ENCODE peak calls at places on chromosomes 4 and X, in four cellular contexts. X, V, F and Q are unnamed samples. For H3K36me3, the result is how much of the 10 kb centered on the place peaks cover.

GRCh38 chr4:71266090-71266794 is 72.6 kb upstream of the SLC4A4 start:
- DNase-seq in F (no peak), X (no peak), V (peak), Q (no peak)

GRCh38 chrX:53659039-53659438 is 27.5 kb downstream of the HUWE1 start:
- DNase-seq in F (no peak), V (no peak), X (no peak), Q (no peak)

GRCh38 chr4:59838236-59838635 is 1361.9 kb upstream of the ADGRL3 start:
- DNase-seq in F (no peak), V (no peak), X (no peak), Q (peak)

GRCh38 chr4:124711469-124712416 is 789 bp downstream of the ANKRD50 start:
- DNase-seq in V (peak), X (peak), F (peak), Q (peak)

GRCh38 chr4:138243369-138243768 is 1.2 kb upstream of the SLC7A11 start:
- DNase-seq in V (peak), F (no peak), X (no peak), Q (no peak)

GRCh38 chrX:32195611-32196010 is 1015.7 kb downstream of the DMD start:
- DNase-seq in V (no peak), X (no peak), F (no peak), Q (no peak)

GRCh38 chrX:82127228-82128123 is 925.6 kb downstream of the SH3BGRL start:
- DNase-seq in V (no peak), X (no peak), F (no peak), Q (no peak)

GRCh38 chr4:110071466-110071865 is 126.9 kb downstream of the ELOVL6 start:
- DNase-seq in X (no peak), V (no peak), F (peak), Q (peak)

GRCh38 chrX:71935542-71935941 is 24.9 kb downstream of the NHSL2 start:
- DNase-seq in V (no peak), F (peak), X (peak), Q (peak)

GRCh38 chr4:86032476-86033022 is 327.3 kb downstream of the MAPK10 start:
- DNase-seq in F (no peak), V (peak), X (no peak), Q (no peak)

GRCh38 chrX:148928803-148929202 is 428.4 kb downstream of the AFF2 start:
- DNase-seq in V (peak), X (no peak), F (no peak), Q (no peak)

GRCh38 chr4:111712093-111712677 is 433.1 kb upstream of the FAM241A start:
- DNase-seq in X (no peak), F (no peak), V (no peak), Q (no peak)

GRCh38 chr4:133402616-133403015 is 253.5 kb downstream of the PCDH10 start:
- DNase-seq in V (peak), F (peak), X (no peak), Q (no peak)

GRCh38 chrX:44012484-44013096 is 39.4 kb upstream of the NDP start:
- DNase-seq in F (no peak), X (no peak), V (peak), Q (no peak)

GRCh38 chr4:71222661-71223060 is 116.2 kb upstream of the SLC4A4 start:
- DNase-seq in F (no peak), X (no peak), V (peak), Q (no peak)

GRCh38 chr4:176791591-176792347 is 953 bp downstream of the VEGFC start:
- DNase-seq in X (peak), V (peak), F (peak), Q (peak)

GRCh38 chr4:15317246-15317645 is 110.6 kb upstream of the C1QTNF7 start:
- DNase-seq in F (no peak), X (no peak), V (no peak), Q (no peak)

GRCh38 chr4:169345207-169345788 is 74.5 kb upstream of the SH3RF1 start:
- DNase-seq in V (peak), F (no peak), X (no peak), Q (no peak)

GRCh38 chr4:29311231-29311630 is 1408.9 kb upstream of the PCDH7 start:
- DNase-seq in F (no peak), V (peak), X (no peak), Q (no peak)

GRCh38 chr4:82357640-82358039 is 16.2 kb downstream of the HNRNPD start:
- DNase-seq in X (no peak), V (no peak), F (no peak), Q (no peak)

GRCh38 chr4:156931267-156931666 is 40.3 kb downstream of the PDGFC start:
- DNase-seq in X (no peak), F (no peak), V (peak), Q (no peak)

GRCh38 chr4:40731792-40732245 is 17.9 kb upstream of the NSUN7 start:
- DNase-seq in V (no peak), F (no peak), X (no peak), Q (no peak)

GRCh38 chr4:25842229-25842840 is 20.5 kb downstream of the SEL1L3 start:
- DNase-seq in F (peak), X (no peak), V (no peak), Q (peak)

GRCh38 chr4:28469886-28470285 is 1609.2 kb downstream of the STIM2 start:
- DNase-seq in V (peak), F (no peak), X (no peak), Q (no peak)

GRCh38 chr4:88097301-88097700 is 61.1 kb downstream of the ABCG2 start:
- DNase-seq in X (no peak), V (no peak), F (no peak), Q (no peak)

GRCh38 chr4:139483000-139483399 is 29.1 kb downstream of the RAB33B start:
- DNase-seq in V (no peak), X (no peak), F (no peak), Q (no peak)

DNA sequence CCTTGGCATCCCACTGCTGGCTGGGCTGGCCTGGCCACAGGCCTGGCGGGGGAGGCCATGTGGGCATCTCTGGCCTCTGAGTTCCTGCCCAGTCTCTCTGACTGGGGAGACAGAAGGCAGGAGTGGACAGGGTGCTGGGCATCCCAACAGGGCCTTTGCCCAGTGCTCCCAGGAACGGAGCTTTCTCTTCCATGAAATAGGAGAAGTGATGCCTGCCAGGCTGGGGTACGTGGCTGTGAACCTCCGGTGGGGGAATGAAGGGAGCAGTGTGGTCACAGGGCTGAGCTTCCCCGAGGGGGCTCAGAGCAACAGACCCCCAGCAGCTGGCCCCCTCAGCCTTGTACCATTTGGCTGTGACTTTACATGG is 40.4 kb upstream of the HMX1 start:
- DNase-seq in V (no peak), F (no peak), X (no peak), Q (no peak)
- H3K4me2 ChIP-seq in V (no peak), F (no peak), X (no peak), Q (no peak)

DNA sequence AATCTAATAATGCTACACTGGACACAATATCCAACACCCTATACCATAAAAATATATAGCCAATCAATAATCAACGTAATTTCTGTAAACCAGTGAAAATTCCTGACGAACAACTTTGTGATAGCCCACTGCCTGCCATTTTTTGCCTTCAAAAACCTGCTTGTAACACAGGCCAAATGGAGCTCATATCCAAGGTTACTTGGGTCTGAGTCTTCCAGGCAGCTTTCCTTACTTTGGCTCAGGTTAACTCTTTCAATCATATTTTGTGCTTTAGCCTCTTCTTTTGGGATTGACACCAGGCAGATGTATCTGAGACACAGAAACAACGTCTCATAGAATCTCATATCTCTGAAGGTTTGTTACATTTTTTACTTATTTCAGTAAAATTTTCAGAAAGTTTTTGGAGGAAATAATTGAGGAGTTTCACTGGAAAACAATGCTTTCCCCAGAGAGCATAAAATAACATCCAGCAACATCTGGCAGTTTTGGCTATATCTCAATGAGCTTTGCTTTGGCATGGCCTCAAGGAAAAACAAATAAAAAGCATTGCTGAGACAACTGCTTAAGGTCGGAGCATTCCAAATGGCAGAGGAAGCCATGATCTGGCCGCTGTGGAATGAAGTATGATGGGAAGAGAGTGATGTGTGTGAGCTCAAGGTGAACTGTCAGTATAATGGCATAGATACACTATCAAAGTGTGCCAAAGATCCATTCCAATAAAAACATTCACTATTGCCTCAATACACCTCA is 162.9 kb upstream of the SPIN4 start:
- DNase-seq in V (peak), F (no peak), X (no peak), Q (no peak)
- H3K9ac ChIP-seq in V (no peak), F (no peak), X (no peak), Q (no peak)

DNA sequence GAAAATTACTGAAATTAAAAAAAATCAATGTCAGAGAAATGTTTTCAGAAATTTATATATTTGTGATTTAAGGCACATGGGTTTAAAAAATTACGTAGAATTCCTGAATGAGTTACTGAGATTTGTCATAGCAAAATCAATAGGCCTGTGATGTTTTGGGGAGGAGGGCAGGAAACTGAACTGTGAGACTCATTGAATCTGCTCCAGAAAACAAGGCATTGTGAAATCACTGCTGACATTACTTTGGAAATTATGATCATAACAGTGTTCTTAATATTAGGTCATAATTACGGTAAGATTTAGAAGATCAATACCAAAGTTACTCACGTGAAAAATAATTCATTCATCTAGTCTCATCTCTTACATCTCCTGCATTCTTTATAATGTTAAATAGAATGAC is 5.3 kb downstream of the FGF5 start:
- DNase-seq in X (no peak), F (no peak), V (no peak), Q (no peak)
- H3K36me3 ChIP-seq in X (under half), F (under half), V (under half), Q (under half)

DNA sequence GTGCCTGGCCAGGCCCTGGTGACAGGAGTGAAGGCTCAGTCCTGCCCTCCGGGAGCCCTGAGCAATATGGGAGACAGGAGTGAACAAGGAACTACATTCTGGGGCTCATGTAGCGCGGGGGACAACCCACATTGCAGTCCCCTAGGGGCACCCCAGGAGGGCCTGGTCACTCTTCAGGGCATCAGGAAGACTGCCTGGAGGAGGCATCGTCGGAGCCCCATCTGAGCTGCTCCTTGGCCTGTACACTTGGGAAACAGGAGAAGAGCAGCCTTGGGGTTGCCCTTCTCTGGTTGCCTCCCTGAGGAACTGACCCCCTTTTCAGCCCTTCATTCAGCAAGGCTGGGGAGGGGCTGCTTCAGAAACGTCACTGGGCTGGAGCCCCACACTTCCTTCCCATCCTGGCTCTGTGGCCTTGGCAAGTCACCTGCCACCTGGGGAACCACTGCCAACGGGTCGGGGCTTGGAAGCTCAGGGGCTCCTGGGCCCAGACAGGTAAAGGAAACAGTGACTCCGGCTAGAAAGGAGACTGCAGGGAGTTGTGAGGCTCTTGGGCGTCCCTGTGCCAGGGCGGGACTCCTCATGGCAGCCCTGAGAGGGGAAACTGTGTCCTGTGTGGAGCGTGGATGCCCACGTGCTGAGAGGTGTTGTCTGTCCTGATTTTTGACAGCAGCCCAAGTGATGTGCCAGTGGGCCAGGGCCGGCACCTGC is 10.1 kb downstream of the WFS1 start:
- DNase-seq in F (no peak), X (no peak), V (no peak), Q (no peak)
- H3K4me2 ChIP-seq in F (no peak), X (no peak), V (no peak), Q (no peak)

GRCh38 chr4:38090450-38091246 is 130.4 kb downstream of the PTTG2 start:
- DNase-seq in X (no peak), V (no peak), F (no peak), Q (no peak)
- H3K9ac ChIP-seq in X (no peak), V (no peak), F (no peak), Q (no peak)

DNA sequence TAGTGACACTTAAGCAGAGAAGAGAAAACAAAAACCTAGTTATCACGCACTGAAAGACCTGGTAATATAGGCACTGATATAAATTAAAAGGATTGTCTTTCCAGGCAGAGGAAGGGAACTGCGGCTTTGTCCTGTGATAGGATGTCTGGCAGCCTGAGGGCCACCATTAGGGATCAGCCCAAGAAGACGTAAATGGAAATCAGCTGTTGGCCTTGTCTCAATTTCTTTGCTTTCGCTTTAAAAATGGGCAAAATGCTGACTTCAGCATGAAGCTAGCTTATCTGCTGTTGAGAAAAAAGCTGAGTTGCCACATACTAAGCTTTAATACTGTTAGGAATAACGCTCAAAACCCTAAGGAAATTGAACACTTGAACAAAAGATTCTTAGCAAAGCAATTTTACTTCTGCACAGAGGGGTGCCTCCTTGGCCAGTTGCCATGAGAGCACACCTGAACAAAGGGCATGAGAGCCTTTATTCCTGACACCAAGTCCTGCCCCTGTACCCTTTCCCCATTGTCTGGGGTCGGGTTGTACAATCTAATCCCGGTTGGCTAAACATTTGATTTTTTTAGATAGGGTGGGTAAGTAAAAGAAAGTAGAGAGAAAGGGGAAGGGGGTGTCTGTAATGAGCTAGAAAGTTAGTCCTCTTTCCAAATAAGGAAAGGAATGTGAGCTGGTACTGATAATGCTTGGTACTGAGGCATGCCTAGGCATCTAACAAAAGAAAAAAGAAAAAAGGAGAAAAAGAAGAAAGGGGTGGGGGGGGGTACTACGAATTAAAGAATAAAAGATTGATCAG is 85.2 kb upstream of the UCP1 start:
- DNase-seq in V (peak), X (peak), F (peak), Q (peak)
- H3K36me3 ChIP-seq in V (under half), X (under half), F (under half), Q (under half)

DNA sequence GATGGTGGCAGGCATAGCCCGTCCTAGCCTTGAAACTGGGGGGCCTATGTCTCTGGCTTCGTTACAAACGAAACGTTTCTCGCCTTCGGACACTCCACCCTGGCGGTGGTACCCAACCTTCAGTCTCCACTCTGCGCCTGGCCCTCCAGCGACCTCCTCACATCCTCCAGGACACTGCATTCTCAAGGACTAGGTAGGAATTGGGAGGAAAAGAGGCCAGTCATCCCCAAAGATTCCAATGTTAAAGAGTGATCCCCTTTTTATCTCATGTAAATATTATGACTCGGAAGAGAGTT is 2.1 kb upstream of the NKX6-1 start:
- DNase-seq in X (no peak), F (no peak), V (no peak), Q (peak)
- H3K4me2 ChIP-seq in X (no peak), F (no peak), V (no peak), Q (no peak)